ENCODE peak calls at places on chromosome 3, in five cellular contexts. D is stimulated activated CD4-positive, alpha-beta T cell treated with anti-CD3 and anti-CD28 coated beads, TNF-alpha, amount 100 ng/mL, for 48 hours; W is ACHN; R is effector CD4-positive, alpha-beta T cell; T is ELR. M is an unnamed sample.

GRCh38 chr3:187114511-187114910 is 24.8 kb downstream of the RPL39L start:
- DNase-seq in D (no peak), W (no peak), R (no peak), T (no peak), M (no peak)

GRCh38 chr3:133258358-133258757 is 141.5 kb upstream of the BFSP2 start:
- DNase-seq in D (no peak), W (no peak), R (no peak), T (peak), M (no peak)

GRCh38 chr3:133928903-133929607 is 33.4 kb upstream of the RAB6B start:
- DNase-seq in D (no peak), W (no peak), R (no peak), T (peak), M (no peak)

GRCh38 chr3:37862219-37862711 is 585 bp downstream of the CTDSPL start:
- DNase-seq in D (no peak), W (peak), R (no peak), T (peak), M (no peak)

GRCh38 chr3:178538065-178538464 is 1.8 kb downstream of the KCNMB2 start:
- DNase-seq in D (no peak), W (no peak), R (no peak), T (no peak), M (no peak)

GRCh38 chr3:73073091-73073707 is 11.7 kb downstream of the EBLN2 start:
- DNase-seq in D (no peak), W (no peak), R (no peak), T (no peak), M (no peak)

GRCh38 chr3:126127904-126128303 is 44.0 kb upstream of the SLC41A3 start:
- DNase-seq in D (no peak), W (no peak), R (no peak), T (no peak), M (no peak)

GRCh38 chr3:58098531-58098930 is 90.3 kb downstream of the FLNB start:
- DNase-seq in D (no peak), W (no peak), R (no peak), T (no peak), M (no peak)

GRCh38 chr3:149784064-149784704 is 8.2 kb downstream of the ANKUB1 start:
- DNase-seq in D (no peak), W (peak), R (no peak), T (peak), M (no peak)

GRCh38 chr3:185401319-185401955 is 38.5 kb downstream of the MAP3K13 start:
- DNase-seq in D (no peak), W (no peak), R (no peak), T (peak), M (no peak)

GRCh38 chr3:56761887-56762605 is 39.7 kb downstream of the ARHGEF3 start:
- DNase-seq in D (no peak), W (no peak), R (no peak), T (no peak), M (no peak)

GRCh38 chr3:132211896-132212295 is 105.3 kb upstream of the ACP3 start:
- DNase-seq in D (no peak), W (no peak), R (no peak), T (no peak), M (no peak)

GRCh38 chr3:114809668-114810413 is 337.2 kb downstream of the ZBTB20 start:
- DNase-seq in D (no peak), W (peak), R (no peak), T (peak), M (no peak)

GRCh38 chr3:59248976-59249375 is 199.2 kb upstream of the CFAP20DC start:
- DNase-seq in D (no peak), W (no peak), R (no peak), T (no peak), M (no peak)

GRCh38 chr3:4721511-4721911 is 228.4 kb downstream of the ITPR1 start:
- DNase-seq in D (no peak), W (no peak), R (no peak), T (peak), M (no peak)

GRCh38 chr3:14266361-14266760 is 87.7 kb downstream of the LSM3 start:
- DNase-seq in D (no peak), W (no peak), R (no peak), T (peak), M (no peak)

GRCh38 chr3:99842826-99843589 is 25.3 kb downstream of the CMSS1 start:
- DNase-seq in D (no peak), W (peak), R (no peak), T (peak), M (peak)